ENCODE peak calls at places on chromosomes 16 and 17, in four cellular contexts. A is left lung, X is HTR-8/SVneo, B is A673. Y is an unnamed sample.

GRCh38 chr16:69833357-69833781 is 71.2 kb downstream of the WWP2 start:
- DNase-seq in A (no peak), X (no peak), B (peak; percentile 80), Y (no peak)

GRCh38 chr17:37025847-37026533 is 77.2 kb downstream of the AATF start:
- DNase-seq in A (no peak), X (no peak), B (no peak), Y (no peak)

GRCh38 chr17:75738218-75738802 is 17.1 kb downstream of the ITGB4 start:
- DNase-seq in A (peak; percentile 83), X (no peak), B (no peak), Y (peak; percentile 79)

GRCh38 chr16:78390828-78391227 is 291.4 kb downstream of the WWOX start:
- DNase-seq in A (no peak), X (no peak), B (no peak), Y (no peak)

GRCh38 chr16:49811630-49812334 is 44.1 kb downstream of the ZNF423 start:
- DNase-seq in A (no peak), X (no peak), B (no peak), Y (no peak)

GRCh38 chr17:83127431-83128160 is 48.2 kb downstream of the METRNL start:
- DNase-seq in A (no peak), X (no peak), B (no peak), Y (peak; percentile 34)

GRCh38 chr17:65559802-65560627 is 1.4 kb downstream of the AXIN2 start:
- DNase-seq in A (no peak), X (peak; percentile 48), B (peak; percentile 45), Y (peak; percentile 61)

GRCh38 chr17:8417806-8418205 is 17.9 kb upstream of the NDEL1 start:
- DNase-seq in A (no peak), X (no peak), B (no peak), Y (no peak)

GRCh38 chr16:83762141-83763024 is 45.4 kb upstream of the HSBP1 start:
- DNase-seq in A (no peak), X (no peak), B (no peak), Y (no peak)

GRCh38 chr17:48068491-48068961 is 20.4 kb downstream of the NFE2L1 start:
- DNase-seq in A (no peak), X (no peak), B (peak; percentile 23), Y (no peak)

GRCh38 chr16:11955713-11956123 is 9.3 kb upstream of the TNFRSF17 start:
- DNase-seq in A (peak; percentile 35), X (peak; percentile 86), B (peak; percentile 74), Y (no peak)

GRCh38 chr17:36511216-36511615 is 23.5 kb downstream of the MYO19 start:
- DNase-seq in A (no peak), X (no peak), B (no peak), Y (no peak)

GRCh38 chr17:44900894-44901293 is 1.6 kb upstream of the EFTUD2 start:
- DNase-seq in A (no peak), X (no peak), B (peak; percentile 76), Y (no peak)

GRCh38 chr16:4016648-4017047 is 99.6 kb downstream of the ADCY9 start:
- DNase-seq in A (no peak), X (no peak), B (no peak), Y (no peak)

GRCh38 chr17:45129940-45130639 is 2.2 kb downstream of the PLCD3 start:
- DNase-seq in A (no peak), X (no peak), B (no peak), Y (no peak)

GRCh38 chr16:9061358-9061813 is 30.1 kb upstream of the HAPSTR1 start:
- DNase-seq in A (peak; percentile 39), X (no peak), B (no peak), Y (no peak)

GRCh38 chr17:68057531-68057952 is 22.0 kb downstream of the KPNA2 start:
- DNase-seq in A (no peak), X (no peak), B (peak; percentile 39), Y (no peak)

GRCh38 chr17:32460054-32460453 is 15.7 kb downstream of the PSMD11 start:
- DNase-seq in A (no peak), X (no peak), B (no peak), Y (no peak)

GRCh38 chr16:85577899-85578598 is 35.1 kb upstream of the GSE1 start:
- DNase-seq in A (no peak), X (no peak), B (no peak), Y (no peak)

GRCh38 chr17:73798111-73798748 is 154.0 kb upstream of the SDK2 start:
- DNase-seq in A (no peak), X (peak; percentile 64), B (no peak), Y (no peak)

GRCh38 chr17:44307387-44308186 is 814 bp upstream of the RUNDC3A start:
- DNase-seq in A (no peak), X (peak; percentile 88), B (peak; percentile 27), Y (no peak)

GRCh38 chr16:23584186-23585076 is 11.7 kb downstream of the NDUFAB1 start:
- DNase-seq in A (no peak), X (no peak), B (no peak), Y (no peak)

GRCh38 chr17:13751485-13751793 is 149.7 kb upstream of the HS3ST3A1 start:
- DNase-seq in A (no peak), X (no peak), B (no peak), Y (no peak)

GRCh38 chr16:27462846-27463682 is 61.1 kb downstream of the IL21R start:
- DNase-seq in A (no peak), X (no peak), B (no peak), Y (peak; percentile 39)

GRCh38 chr16:28556914-28557320 is 3.2 kb downstream of the SGF29 start:
- DNase-seq in A (no peak), X (no peak), B (no peak), Y (no peak)

GRCh38 chr16:75341934-75342811 is 90.7 kb upstream of the BCAR1 start:
- DNase-seq in A (no peak), X (peak; percentile 25), B (no peak), Y (no peak)

GRCh38 chr17:9941305-9941704 is 36.2 kb upstream of the RCVRN start:
- DNase-seq in A (no peak), X (no peak), B (no peak), Y (peak; percentile 11)

GRCh38 chr16:49592507-49593422 is 219.2 kb downstream of the C16orf78 start:
- DNase-seq in A (no peak), X (peak; percentile 31), B (peak; percentile 52), Y (no peak)

GRCh38 chr17:46108120-46108519 is 85.1 kb downstream of the KANSL1 start:
- DNase-seq in A (no peak), X (no peak), B (no peak), Y (no peak)

GRCh38 chr17:76388966-76389888 is 4.8 kb downstream of the SPHK1 start:
- DNase-seq in A (no peak), X (no peak), B (no peak), Y (no peak)

GRCh38 chr16:62760398-62760797 is 724.2 kb upstream of the CDH8 start:
- DNase-seq in A (no peak), X (no peak), B (no peak), Y (no peak)

GRCh38 chr17:21042434-21043295 is at the start of gene USP22:
- DNase-seq in A (no peak), X (peak; percentile 96), B (no peak), Y (peak; percentile 66)

GRCh38 chr17:44909681-44910144 is 5.6 kb downstream of the GFAP start:
- DNase-seq in A (no peak), X (peak; percentile 77), B (no peak), Y (no peak)

GRCh38 chr17:75344664-75345063 is 55.4 kb upstream of the SLC25A19 start:
- DNase-seq in A (no peak), X (no peak), B (no peak), Y (no peak)

GRCh38 chr16:1184980-1185379 is 32.1 kb downstream of the CACNA1H start:
- DNase-seq in A (no peak), X (no peak), B (no peak), Y (no peak)

GRCh38 chr17:37742762-37743611 is 1.9 kb downstream of the HNF1B start:
- DNase-seq in A (no peak), X (no peak), B (no peak), Y (no peak)

GRCh38 chr17:78958556-78959191 is 21.0 kb downstream of the LGALS3BP start:
- DNase-seq in A (no peak), X (no peak), B (no peak), Y (no peak)